ENCODE peak calls at places on chromosome 17, in eight cellular contexts. T is AG04450, G is mesothelial cell of epicardium, M is ovary, B is A549, Z is body of pancreas, I is stomach, Y is ascending aorta. O is an unnamed sample.

GRCh38 chr17:35448214-35448898 is at the start of gene SLFN13:
- DNase-seq in T (no peak), G (peak; percentile 62), M (peak; percentile 41), B (peak; percentile 74), Z (peak; percentile 74), I (peak; percentile 87), Y (peak; percentile 57), O (peak; percentile 56)

GRCh38 chr17:48494335-48494734 is 36.5 kb downstream of the HOXB1 start:
- DNase-seq in T (no peak), G (no peak), M (no peak), B (no peak), Z (no peak), I (no peak), Y (no peak), O (no peak)

GRCh38 chr17:78697122-78697845 is 84.8 kb downstream of the CYTH1 start:
- DNase-seq in T (no peak), G (no peak), M (no peak), B (no peak), Z (no peak), I (no peak), Y (no peak), O (no peak)

GRCh38 chr17:6753006-6753445 is 2.8 kb upstream of the XAF1 start:
- DNase-seq in T (peak; percentile 20), G (peak; percentile 56), M (peak; percentile 62), B (no peak), Z (peak; percentile 29), I (no peak), Y (no peak), O (peak; percentile 26)

GRCh38 chr17:77163001-77163400 is 22.2 kb downstream of the SEC14L1 start:
- DNase-seq in T (no peak), G (no peak), M (no peak), B (no peak), Z (no peak), I (no peak), Y (no peak), O (peak; percentile 56)

GRCh38 chr17:2055494-2056220 is 754 bp downstream of the HIC1 start:
- DNase-seq in T (no peak), G (no peak), M (peak; percentile 67), B (no peak), Z (peak; percentile 17), I (no peak), Y (no peak), O (no peak)

GRCh38 chr17:74603032-74603635 is 11.1 kb upstream of the CD300LD start:
- DNase-seq in T (no peak), G (no peak), M (no peak), B (no peak), Z (no peak), I (no peak), Y (no peak), O (no peak)

GRCh38 chr17:62966426-62967110 is 533 bp downstream of the TANC2 start:
- DNase-seq in T (no peak), G (peak; percentile 72), M (peak; percentile 67), B (peak; percentile 54), Z (peak; percentile 69), I (peak; percentile 64), Y (no peak), O (peak; percentile 67)

GRCh38 chr17:18138065-18138749 is 29.7 kb downstream of the MYO15A start:
- DNase-seq in T (no peak), G (no peak), M (no peak), B (no peak), Z (no peak), I (no peak), Y (no peak), O (no peak)

GRCh38 chr17:21275579-21276339 is 8.8 kb upstream of the MAP2K3 start:
- DNase-seq in T (no peak), G (peak; percentile 94), M (peak; percentile 90), B (peak; percentile 98), Z (peak; percentile 94), I (peak; percentile 95), Y (peak; percentile 70), O (peak; percentile 96)

GRCh38 chr17:48543854-48544355 is 1.0 kb downstream of the HOXB2 start:
- DNase-seq in T (no peak), G (no peak), M (no peak), B (no peak), Z (no peak), I (no peak), Y (no peak), O (no peak)

GRCh38 chr17:82031303-82031884 is at the start of gene RAC3:
- DNase-seq in T (no peak), G (no peak), M (no peak), B (no peak), Z (no peak), I (no peak), Y (no peak), O (no peak)

GRCh38 chr17:49108318-49108717 is 24.3 kb upstream of the B4GALNT2 start:
- DNase-seq in T (peak; percentile 42), G (no peak), M (no peak), B (peak; percentile 62), Z (peak; percentile 51), I (peak; percentile 49), Y (no peak), O (no peak)

GRCh38 chr17:45857977-45858708 is 13.5 kb downstream of the SPPL2C start:
- DNase-seq in T (no peak), G (peak; percentile 75), M (no peak), B (no peak), Z (no peak), I (no peak), Y (no peak), O (peak; percentile 60)

GRCh38 chr17:71349908-71350600 is 770.8 kb upstream of the SOX9 start:
- DNase-seq in T (no peak), G (no peak), M (no peak), B (no peak), Z (no peak), I (no peak), Y (no peak), O (no peak)

GRCh38 chr17:46968224-46968834 is 10.7 kb downstream of the RPRML start:
- DNase-seq in T (no peak), G (no peak), M (no peak), B (no peak), Z (no peak), I (no peak), Y (no peak), O (no peak)

GRCh38 chr17:56319531-56319930 is 166.3 kb downstream of the ANKFN1 start:
- DNase-seq in T (peak; percentile 29), G (no peak), M (no peak), B (peak; percentile 41), Z (no peak), I (no peak), Y (no peak), O (no peak)

GRCh38 chr17:68705331-68706166 is 104.4 kb upstream of the FAM20A start:
- DNase-seq in T (no peak), G (no peak), M (no peak), B (no peak), Z (no peak), I (no peak), Y (no peak), O (no peak)

GRCh38 chr17:5264930-5265329 is 17.2 kb upstream of the RABEP1 start:
- DNase-seq in T (no peak), G (no peak), M (no peak), B (no peak), Z (no peak), I (no peak), Y (no peak), O (no peak)

GRCh38 chr17:5262417-5262816 is 19.7 kb upstream of the RABEP1 start:
- DNase-seq in T (no peak), G (no peak), M (no peak), B (no peak), Z (no peak), I (no peak), Y (no peak), O (no peak)

GRCh38 chr17:5263441-5263840 is 18.6 kb upstream of the RABEP1 start:
- DNase-seq in T (no peak), G (no peak), M (no peak), B (no peak), Z (no peak), I (no peak), Y (no peak), O (no peak)

GRCh38 chr17:5257124-5257523 is 22.5 kb upstream of the SCIMP start:
- DNase-seq in T (no peak), G (no peak), M (no peak), B (no peak), Z (no peak), I (no peak), Y (no peak), O (no peak)

GRCh38 chr17:5260542-5260941 is 21.5 kb upstream of the RABEP1 start:
- DNase-seq in T (no peak), G (no peak), M (no peak), B (no peak), Z (no peak), I (no peak), Y (no peak), O (no peak)
- TF ChIP-seq CTCF in T (no peak), G (no peak), M (no peak), B (no peak), Z (no peak), I (no peak), Y (no peak), O (no peak)

DNA sequence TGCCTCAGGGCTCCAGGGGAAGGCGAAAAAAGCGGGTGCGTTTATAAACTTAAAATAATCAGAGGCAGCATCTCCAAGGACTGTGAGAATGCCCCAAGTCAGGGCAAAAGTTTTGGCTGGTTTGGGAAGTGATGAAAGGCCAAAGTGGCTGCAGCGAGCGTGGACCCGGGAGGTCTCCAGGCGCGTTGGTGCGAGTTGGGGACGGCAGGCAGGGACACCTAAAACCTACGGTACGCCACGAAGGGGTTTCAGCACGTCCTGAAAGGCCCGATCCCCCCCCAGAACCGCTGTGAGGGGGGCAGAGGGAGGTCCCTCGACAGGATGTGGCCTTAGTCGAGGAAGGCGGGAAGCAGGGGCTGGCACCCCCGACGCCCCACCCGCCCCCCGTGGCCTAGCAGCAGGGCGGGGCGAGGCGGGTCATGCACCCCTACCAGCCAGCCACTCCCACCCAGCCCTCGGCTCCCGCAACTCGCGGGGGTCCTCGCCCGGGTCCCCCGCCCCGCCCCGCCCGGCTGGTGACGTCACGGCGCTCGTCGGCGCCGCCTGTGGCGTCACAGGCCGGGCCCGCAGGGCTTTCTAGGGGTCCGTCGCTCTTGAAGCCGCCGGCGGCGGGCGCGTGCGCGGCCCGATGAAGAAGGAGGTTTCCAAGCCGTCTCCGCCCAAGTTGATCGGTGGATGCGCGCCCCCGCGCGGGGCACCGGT is at the start of gene MYCBPAP:
- DNase-seq in T (peak; percentile 16), G (peak; percentile 79), M (peak; percentile 83), B (peak; percentile 81), Z (peak; percentile 77), I (peak; percentile 87), Y (peak; percentile 31), O (peak; percentile 92)
- TF ChIP-seq CTCF in T (peak; percentile 6), G (no peak), M (no peak), B (peak; percentile 39), Z (peak; percentile 35), I (no peak), Y (no peak), O (no peak)

DNA sequence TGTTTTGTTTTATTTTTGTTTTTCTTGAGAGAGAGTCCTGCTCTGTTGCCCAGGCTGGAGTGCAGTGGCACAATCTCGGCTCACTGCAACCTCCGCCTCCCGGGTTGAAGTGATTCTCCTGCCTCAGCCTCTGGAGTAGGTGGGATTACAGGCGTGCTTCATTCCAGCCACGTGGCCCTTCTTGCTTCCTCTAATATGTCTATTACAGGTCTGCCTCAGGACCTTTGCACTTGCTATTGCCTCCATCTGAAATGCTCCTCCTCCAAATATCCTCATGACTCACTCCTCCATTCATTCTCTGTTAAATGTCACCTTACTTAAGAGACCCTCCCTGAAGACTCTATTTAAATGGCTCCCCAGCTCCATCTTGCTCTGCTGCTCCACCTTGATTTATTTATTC is 39.0 kb downstream of the LYRM9 start:
- DNase-seq in T (no peak), G (no peak), M (no peak), B (no peak), Z (no peak), I (no peak), Y (no peak), O (no peak)
- TF ChIP-seq CTCF in T (no peak), G (no peak), M (no peak), B (no peak), Z (no peak), I (no peak), Y (no peak), O (no peak)

GRCh38 chr17:30000001-30000754 is 58.7 kb downstream of the EFCAB5 start:
- DNase-seq in T (no peak), G (no peak), M (no peak), B (no peak), Z (no peak), I (no peak), Y (no peak), O (no peak)
- TF ChIP-seq CTCF in T (peak; percentile 9), G (no peak), M (no peak), B (peak; percentile 54), Z (no peak), I (no peak), Y (no peak), O (no peak)

O was measured in testis.